ENCODE peak calls at places on chromosomes 4 and X, in seven cellular contexts. R is stimulated activated CD4-positive, alpha-beta T cell treated with anti-CD3 and anti-CD28 coated beads, Interleukin-4, amount 100 ng/mL, for 1 hour; U is HFF-Myc; J is AG08395; F is non-pigmented ciliary epithelial cell; E is GM04504; L is LHCN-M2. X is an unnamed sample.

GRCh38 chr4:83238849-83239248 is 45.7 kb downstream of the COQ2 start:
- DNase-seq in L (no peak), U (no peak), J (no peak), R (no peak), E (no peak), F (no peak), X (no peak)

GRCh38 chr4:91622925-91623600 is 680.7 kb upstream of the GRID2 start:
- DNase-seq in F (no peak), R (no peak), L (no peak), U (no peak), J (no peak), E (no peak), X (no peak)

GRCh38 chr4:7854211-7854610 is 85.5 kb downstream of the AFAP1 start:
- DNase-seq in J (no peak), L (no peak), F (no peak), E (no peak), U (no peak), R (no peak), X (no peak)

GRCh38 chrX:100417671-100418070 is 7.6 kb upstream of the PCDH19 start:
- DNase-seq in L (no peak), F (no peak), J (no peak), E (no peak), R (no peak), U (no peak), X (no peak)

GRCh38 chr4:159018062-159018629 is 84.7 kb upstream of the RAPGEF2 start:
- DNase-seq in U (no peak), R (no peak), E (no peak), L (peak), J (no peak), F (no peak), X (no peak)

GRCh38 chr4:1285790-1286553 is 3.7 kb upstream of the MAEA start:
- DNase-seq in J (peak), F (no peak), R (peak), E (no peak), L (no peak), U (no peak), X (no peak)

GRCh38 chr4:1644906-1645657 is 39.0 kb downstream of the FAM53A start:
- DNase-seq in J (peak), U (no peak), F (no peak), E (peak), L (no peak), R (no peak), X (no peak)

GRCh38 chr4:38230821-38231583 is 270.8 kb downstream of the PTTG2 start:
- DNase-seq in L (no peak), E (no peak), R (no peak), J (no peak), F (no peak), U (no peak), X (no peak)